ENCODE peak calls at places on chromosomes 4 and X, in ten cellular contexts. One of them, this sample, is unnamed.

GRCh38 chr4:38752393-38752961 is 30.3 kb downstream of the TLR10 start:
- DNase-seq in uterus: no peak
- DNase-seq in neural progenitor cell: peak; percentile 20
- DNase-seq in fibroblast of lung: peak; percentile 63
- DNase-seq in foreskin keratinocyte: no peak
- DNase-seq in right lobe of liver: no peak
- DNase-seq in CD14-positive monocyte: no peak
- DNase-seq in sigmoid colon: no peak
- DNase-seq in AG09319: no peak
- DNase-seq in ovary: no peak
- DNase-seq in this sample: no peak

GRCh38 chr4:176995-177394 is 52.7 kb downstream of the ZNF718 start:
- DNase-seq in uterus: no peak
- DNase-seq in neural progenitor cell: no peak
- DNase-seq in fibroblast of lung: no peak
- DNase-seq in foreskin keratinocyte: no peak
- DNase-seq in right lobe of liver: no peak
- DNase-seq in CD14-positive monocyte: no peak
- DNase-seq in sigmoid colon: no peak
- DNase-seq in AG09319: no peak
- DNase-seq in ovary: no peak
- DNase-seq in this sample: no peak

GRCh38 chr4:145177511-145177905 is 2.9 kb downstream of the OTUD4 start:
- DNase-seq in uterus: no peak
- DNase-seq in neural progenitor cell: no peak
- DNase-seq in fibroblast of lung: peak; percentile 49
- DNase-seq in foreskin keratinocyte: no peak
- DNase-seq in right lobe of liver: no peak
- DNase-seq in CD14-positive monocyte: no peak
- DNase-seq in sigmoid colon: no peak
- DNase-seq in AG09319: no peak
- DNase-seq in ovary: no peak
- DNase-seq in this sample: no peak

GRCh38 chr4:128427832-128428366 is 140.3 kb upstream of the PGRMC2 start:
- DNase-seq in uterus: no peak
- DNase-seq in neural progenitor cell: no peak
- DNase-seq in fibroblast of lung: peak; percentile 89
- DNase-seq in foreskin keratinocyte: peak; percentile 62
- DNase-seq in right lobe of liver: peak; percentile 61
- DNase-seq in CD14-positive monocyte: no peak
- DNase-seq in sigmoid colon: no peak
- DNase-seq in AG09319: peak; percentile 32
- DNase-seq in ovary: no peak
- DNase-seq in this sample: no peak

GRCh38 chrX:11764602-11765067 is 6.6 kb downstream of the MSL3 start:
- DNase-seq in uterus: no peak
- DNase-seq in neural progenitor cell: no peak
- DNase-seq in fibroblast of lung: no peak
- DNase-seq in foreskin keratinocyte: no peak
- DNase-seq in right lobe of liver: no peak
- DNase-seq in CD14-positive monocyte: no peak
- DNase-seq in sigmoid colon: no peak
- DNase-seq in AG09319: no peak
- DNase-seq in ovary: no peak
- DNase-seq in this sample: no peak

GRCh38 chr4:158613046-158613445 is 58.6 kb downstream of the C4orf46 start:
- DNase-seq in uterus: no peak
- DNase-seq in neural progenitor cell: no peak
- DNase-seq in fibroblast of lung: no peak
- DNase-seq in foreskin keratinocyte: no peak
- DNase-seq in right lobe of liver: no peak
- DNase-seq in CD14-positive monocyte: no peak
- DNase-seq in sigmoid colon: no peak
- DNase-seq in AG09319: no peak
- DNase-seq in ovary: no peak
- DNase-seq in this sample: no peak

GRCh38 chr4:168797176-168797575 is 212.9 kb downstream of the CBR4 start:
- DNase-seq in uterus: no peak
- DNase-seq in neural progenitor cell: no peak
- DNase-seq in fibroblast of lung: peak; percentile 90
- DNase-seq in foreskin keratinocyte: peak; percentile 82
- DNase-seq in right lobe of liver: no peak
- DNase-seq in CD14-positive monocyte: no peak
- DNase-seq in sigmoid colon: no peak
- DNase-seq in AG09319: peak; percentile 49
- DNase-seq in ovary: no peak
- DNase-seq in this sample: no peak

GRCh38 chrX:23578079-23578478 is 89.2 kb upstream of the PRDX4 start:
- DNase-seq in uterus: no peak
- DNase-seq in neural progenitor cell: no peak
- DNase-seq in fibroblast of lung: peak; percentile 50
- DNase-seq in foreskin keratinocyte: no peak
- DNase-seq in right lobe of liver: no peak
- DNase-seq in CD14-positive monocyte: no peak
- DNase-seq in sigmoid colon: no peak
- DNase-seq in AG09319: no peak
- DNase-seq in ovary: no peak
- DNase-seq in this sample: no peak

GRCh38 chrX:40945366-40945713 is 139.9 kb upstream of the USP9X start:
- DNase-seq in uterus: peak; percentile 62
- DNase-seq in neural progenitor cell: no peak
- DNase-seq in fibroblast of lung: peak; percentile 87
- DNase-seq in foreskin keratinocyte: no peak
- DNase-seq in right lobe of liver: peak; percentile 49
- DNase-seq in CD14-positive monocyte: peak; percentile 62
- DNase-seq in sigmoid colon: peak; percentile 76
- DNase-seq in AG09319: no peak
- DNase-seq in ovary: no peak
- DNase-seq in this sample: no peak

GRCh38 chrX:70196961-70197805 is 19.9 kb downstream of the DGAT2L6 start:
- DNase-seq in uterus: peak; percentile 27
- DNase-seq in neural progenitor cell: peak; percentile 65
- DNase-seq in fibroblast of lung: peak; percentile 34
- DNase-seq in foreskin keratinocyte: peak; percentile 21
- DNase-seq in right lobe of liver: peak; percentile 46
- DNase-seq in CD14-positive monocyte: no peak
- DNase-seq in sigmoid colon: no peak
- DNase-seq in AG09319: peak; percentile 7
- DNase-seq in ovary: no peak
- DNase-seq in this sample: no peak
- TF ChIP-seq CTCF in uterus: no peak
- TF ChIP-seq CTCF in neural progenitor cell: peak; percentile 62
- TF ChIP-seq CTCF in fibroblast of lung: peak; percentile 52
- TF ChIP-seq CTCF in foreskin keratinocyte: peak; percentile 73
- TF ChIP-seq CTCF in right lobe of liver: peak; percentile 50
- TF ChIP-seq CTCF in CD14-positive monocyte: peak; percentile 59
- TF ChIP-seq CTCF in sigmoid colon: peak; percentile 32
- TF ChIP-seq CTCF in AG09319: peak; percentile 56
- TF ChIP-seq CTCF in ovary: no peak
- TF ChIP-seq CTCF in this sample: peak; percentile 61

DNA sequence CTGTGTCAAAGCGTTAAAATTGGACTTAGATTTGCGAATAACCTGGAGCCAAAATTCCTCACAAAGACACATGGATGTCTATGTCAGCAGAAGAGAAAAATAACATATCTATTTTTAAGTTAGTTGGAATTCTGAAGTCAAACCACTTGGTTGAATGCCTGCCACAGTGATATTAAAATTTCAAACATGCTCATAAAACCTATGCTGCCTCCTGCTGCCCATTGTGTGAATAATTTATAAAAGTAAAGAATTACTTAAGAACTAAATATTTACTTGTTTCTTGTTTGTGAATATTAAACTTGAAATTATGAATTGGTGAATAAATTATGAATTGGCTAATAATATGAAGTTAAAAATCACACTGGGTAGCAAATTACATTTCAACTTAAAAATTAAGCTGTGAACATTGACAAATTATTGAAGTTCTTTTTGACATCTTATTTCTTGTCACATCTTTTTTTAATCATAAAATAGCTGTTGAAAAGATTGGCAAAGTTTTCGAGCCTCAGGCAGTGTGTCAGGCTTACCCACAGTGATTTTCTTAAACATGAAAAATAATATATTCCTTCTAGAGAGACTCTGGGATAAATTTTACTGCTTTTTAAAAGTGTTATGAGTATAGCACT is 35.4 kb downstream of the FABP2 start:
- DNase-seq in uterus: peak; percentile 29
- DNase-seq in neural progenitor cell: peak; percentile 38
- DNase-seq in fibroblast of lung: peak; percentile 76
- DNase-seq in foreskin keratinocyte: no peak
- DNase-seq in right lobe of liver: no peak
- DNase-seq in CD14-positive monocyte: no peak
- DNase-seq in sigmoid colon: no peak
- DNase-seq in AG09319: peak; percentile 49
- DNase-seq in ovary: no peak
- DNase-seq in this sample: no peak
- TF ChIP-seq CTCF in uterus: peak; percentile 73
- TF ChIP-seq CTCF in neural progenitor cell: peak; percentile 62
- TF ChIP-seq CTCF in fibroblast of lung: peak; percentile 37
- TF ChIP-seq CTCF in foreskin keratinocyte: peak; percentile 84
- TF ChIP-seq CTCF in right lobe of liver: peak; percentile 63
- TF ChIP-seq CTCF in CD14-positive monocyte: peak; percentile 90
- TF ChIP-seq CTCF in sigmoid colon: peak; percentile 61
- TF ChIP-seq CTCF in AG09319: peak; percentile 49
- TF ChIP-seq CTCF in ovary: peak; percentile 70
- TF ChIP-seq CTCF in this sample: peak; percentile 68

GRCh38 chr4:3043272-3044020 is 30.9 kb downstream of the HTT-AS start:
- DNase-seq in uterus: no peak
- DNase-seq in neural progenitor cell: no peak
- DNase-seq in fibroblast of lung: no peak
- DNase-seq in foreskin keratinocyte: no peak
- DNase-seq in right lobe of liver: no peak
- DNase-seq in CD14-positive monocyte: no peak
- DNase-seq in sigmoid colon: no peak
- DNase-seq in AG09319: no peak
- DNase-seq in ovary: no peak
- DNase-seq in this sample: no peak

GRCh38 chr4:3044812-3045499 is 29.4 kb downstream of the HTT-AS start:
- DNase-seq in uterus: no peak
- DNase-seq in neural progenitor cell: no peak
- DNase-seq in fibroblast of lung: no peak
- DNase-seq in foreskin keratinocyte: no peak
- DNase-seq in right lobe of liver: no peak
- DNase-seq in CD14-positive monocyte: no peak
- DNase-seq in sigmoid colon: no peak
- DNase-seq in AG09319: no peak
- DNase-seq in ovary: no peak
- DNase-seq in this sample: no peak

GRCh38 chr4:3046149-3046548 is 28.2 kb downstream of the HTT-AS start:
- DNase-seq in uterus: no peak
- DNase-seq in neural progenitor cell: no peak
- DNase-seq in fibroblast of lung: no peak
- DNase-seq in foreskin keratinocyte: no peak
- DNase-seq in right lobe of liver: no peak
- DNase-seq in CD14-positive monocyte: no peak
- DNase-seq in sigmoid colon: no peak
- DNase-seq in AG09319: no peak
- DNase-seq in ovary: no peak
- DNase-seq in this sample: no peak

GRCh38 chr4:3046623-3047022 is 27.7 kb downstream of the HTT-AS start:
- DNase-seq in uterus: no peak
- DNase-seq in neural progenitor cell: no peak
- DNase-seq in fibroblast of lung: no peak
- DNase-seq in foreskin keratinocyte: no peak
- DNase-seq in right lobe of liver: no peak
- DNase-seq in CD14-positive monocyte: no peak
- DNase-seq in sigmoid colon: no peak
- DNase-seq in AG09319: no peak
- DNase-seq in ovary: no peak
- DNase-seq in this sample: no peak

DNA sequence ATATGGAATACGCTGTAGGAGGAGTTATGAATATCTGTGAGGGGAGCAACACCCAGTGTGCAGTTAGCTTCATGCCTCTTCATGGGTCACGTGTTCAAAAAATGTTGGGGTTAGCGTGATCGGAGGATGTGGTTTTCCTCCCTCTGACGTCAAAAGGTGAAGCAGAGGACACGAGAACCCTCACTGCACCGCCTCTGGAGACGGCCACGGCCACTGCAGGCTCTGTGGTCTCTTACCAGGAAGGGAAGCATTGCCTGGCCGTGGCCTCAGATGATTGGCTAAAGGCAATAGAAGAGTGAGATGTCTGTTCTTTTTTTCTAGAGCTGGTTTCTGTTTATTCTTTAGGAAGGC is 28.9 kb downstream of the HTT-AS start:
- DNase-seq in uterus: no peak
- DNase-seq in neural progenitor cell: no peak
- DNase-seq in fibroblast of lung: peak; percentile 63
- DNase-seq in foreskin keratinocyte: no peak
- DNase-seq in right lobe of liver: no peak
- DNase-seq in CD14-positive monocyte: peak; percentile 98
- DNase-seq in sigmoid colon: peak; percentile 87
- DNase-seq in AG09319: no peak
- DNase-seq in ovary: no peak
- DNase-seq in this sample: no peak
- TF ChIP-seq CTCF in uterus: no peak
- TF ChIP-seq CTCF in neural progenitor cell: no peak
- TF ChIP-seq CTCF in fibroblast of lung: no peak
- TF ChIP-seq CTCF in foreskin keratinocyte: no peak
- TF ChIP-seq CTCF in right lobe of liver: no peak
- TF ChIP-seq CTCF in CD14-positive monocyte: no peak
- TF ChIP-seq CTCF in sigmoid colon: no peak
- TF ChIP-seq CTCF in AG09319: no peak
- TF ChIP-seq CTCF in ovary: no peak
- TF ChIP-seq CTCF in this sample: no peak

GRCh38 chr4:16205298-16206164 is 20.7 kb downstream of the TAPT1 start:
- DNase-seq in uterus: no peak
- DNase-seq in neural progenitor cell: peak; percentile 67
- DNase-seq in fibroblast of lung: no peak
- DNase-seq in foreskin keratinocyte: no peak
- DNase-seq in right lobe of liver: no peak
- DNase-seq in CD14-positive monocyte: no peak
- DNase-seq in sigmoid colon: no peak
- DNase-seq in AG09319: no peak
- DNase-seq in ovary: no peak
- DNase-seq in this sample: no peak
- TF ChIP-seq CTCF in uterus: peak; percentile 44
- TF ChIP-seq CTCF in neural progenitor cell: peak; percentile 67
- TF ChIP-seq CTCF in fibroblast of lung: peak; percentile 15
- TF ChIP-seq CTCF in foreskin keratinocyte: peak; percentile 68
- TF ChIP-seq CTCF in right lobe of liver: peak; percentile 63
- TF ChIP-seq CTCF in CD14-positive monocyte: peak; percentile 78
- TF ChIP-seq CTCF in sigmoid colon: peak; percentile 28
- TF ChIP-seq CTCF in AG09319: peak; percentile 24
- TF ChIP-seq CTCF in ovary: peak; percentile 8
- TF ChIP-seq CTCF in this sample: peak; percentile 53

DNA sequence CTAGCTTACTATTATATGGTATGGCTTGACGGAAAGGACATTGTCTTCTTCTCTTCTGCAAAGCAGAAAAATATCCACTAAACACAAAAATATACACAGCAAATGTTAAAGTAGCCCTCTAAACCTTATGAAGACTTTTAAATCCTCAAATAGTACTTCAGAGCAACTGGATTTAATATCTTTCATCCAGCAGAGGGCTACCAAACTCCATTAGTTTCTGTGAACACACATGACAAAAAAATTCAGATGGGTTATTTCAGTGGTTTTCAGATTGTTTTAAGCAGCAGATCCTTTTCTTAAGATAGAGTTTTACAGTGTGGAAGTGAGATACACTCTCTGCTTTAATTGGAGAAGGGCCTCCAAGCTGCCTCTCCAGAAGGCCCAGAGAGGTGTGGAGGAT is 56.6 kb downstream of the ANK2 start:
- DNase-seq in uterus: no peak
- DNase-seq in neural progenitor cell: no peak
- DNase-seq in fibroblast of lung: peak; percentile 48
- DNase-seq in foreskin keratinocyte: no peak
- DNase-seq in right lobe of liver: no peak
- DNase-seq in CD14-positive monocyte: no peak
- DNase-seq in sigmoid colon: no peak
- DNase-seq in AG09319: peak; percentile 10
- DNase-seq in ovary: no peak
- DNase-seq in this sample: no peak
- TF ChIP-seq CTCF in uterus: peak; percentile 27
- TF ChIP-seq CTCF in neural progenitor cell: peak; percentile 41
- TF ChIP-seq CTCF in fibroblast of lung: peak; percentile 35
- TF ChIP-seq CTCF in foreskin keratinocyte: peak; percentile 51
- TF ChIP-seq CTCF in right lobe of liver: peak; percentile 71
- TF ChIP-seq CTCF in CD14-positive monocyte: no peak
- TF ChIP-seq CTCF in sigmoid colon: no peak
- TF ChIP-seq CTCF in AG09319: peak; percentile 46
- TF ChIP-seq CTCF in ovary: peak; percentile 62
- TF ChIP-seq CTCF in this sample: peak; percentile 14

This sample was measured in D721Med.